ENCODE peak calls at places on chromosome 19, in eight cellular contexts. One of them, this sample, is unnamed. For H3K36me3 and H3K4me1, the result is how much of the 10 kb centered on the place peaks cover.

GRCh38 chr19:54464044-54464623 is 556 bp upstream of the LENG9 start:
- DNase-seq in psoas muscle: peak
- DNase-seq in CD8-positive, alpha-beta memory T cell: peak
- DNase-seq in GM23248: peak
- DNase-seq in SJSA1: peak
- DNase-seq in lung: peak
- DNase-seq in heart right ventricle: peak
- DNase-seq in fibroblast of lung: peak
- DNase-seq in this sample: peak

GRCh38 chr19:27393591-27393990 is 1819.4 kb downstream of the UQCRFS1 start:
- DNase-seq in GM23248: no peak
- DNase-seq in heart right ventricle: no peak
- DNase-seq in CD8-positive, alpha-beta memory T cell: no peak
- DNase-seq in fibroblast of lung: no peak
- DNase-seq in lung: no peak
- DNase-seq in psoas muscle: no peak
- DNase-seq in SJSA1: no peak
- DNase-seq in this sample: no peak

GRCh38 chr19:53880716-53881481 is 1.1 kb upstream of the PRKCG start:
- DNase-seq in psoas muscle: no peak
- DNase-seq in fibroblast of lung: no peak
- DNase-seq in lung: no peak
- DNase-seq in SJSA1: no peak
- DNase-seq in CD8-positive, alpha-beta memory T cell: no peak
- DNase-seq in GM23248: peak
- DNase-seq in heart right ventricle: no peak
- DNase-seq in this sample: no peak

GRCh38 chr19:1690570-1691307 is 38.3 kb upstream of the TCF3 start:
- DNase-seq in GM23248: peak
- DNase-seq in SJSA1: no peak
- DNase-seq in lung: peak
- DNase-seq in heart right ventricle: no peak
- DNase-seq in psoas muscle: no peak
- DNase-seq in fibroblast of lung: no peak
- DNase-seq in CD8-positive, alpha-beta memory T cell: peak
- DNase-seq in this sample: no peak

GRCh38 chr19:12841094-12841493 is 2.8 kb downstream of the MAST1 start:
- DNase-seq in lung: no peak
- DNase-seq in SJSA1: no peak
- DNase-seq in psoas muscle: peak
- DNase-seq in CD8-positive, alpha-beta memory T cell: no peak
- DNase-seq in heart right ventricle: no peak
- DNase-seq in fibroblast of lung: no peak
- DNase-seq in GM23248: peak
- DNase-seq in this sample: no peak

GRCh38 chr19:10096615-10096963 is 5.9 kb downstream of the ANGPTL6 start:
- DNase-seq in fibroblast of lung: no peak
- DNase-seq in SJSA1: no peak
- DNase-seq in CD8-positive, alpha-beta memory T cell: no peak
- DNase-seq in heart right ventricle: no peak
- DNase-seq in lung: no peak
- DNase-seq in GM23248: peak
- DNase-seq in psoas muscle: no peak
- DNase-seq in this sample: no peak

GRCh38 chr19:58559275-58560006 is 1.0 kb upstream of the UBE2M start:
- DNase-seq in GM23248: peak
- DNase-seq in CD8-positive, alpha-beta memory T cell: peak
- DNase-seq in fibroblast of lung: peak
- DNase-seq in lung: peak
- DNase-seq in heart right ventricle: peak
- DNase-seq in SJSA1: peak
- DNase-seq in psoas muscle: peak
- DNase-seq in this sample: peak

GRCh38 chr19:18090545-18091216 is 3.9 kb upstream of the IL12RB1 start:
- DNase-seq in fibroblast of lung: no peak
- DNase-seq in heart right ventricle: no peak
- DNase-seq in CD8-positive, alpha-beta memory T cell: no peak
- DNase-seq in SJSA1: no peak
- DNase-seq in lung: no peak
- DNase-seq in GM23248: peak
- DNase-seq in psoas muscle: no peak
- DNase-seq in this sample: no peak

GRCh38 chr19:12783849-12784393 is 7.4 kb upstream of the JUNB start:
- DNase-seq in SJSA1: no peak
- DNase-seq in GM23248: no peak
- DNase-seq in fibroblast of lung: no peak
- DNase-seq in heart right ventricle: peak
- DNase-seq in lung: peak
- DNase-seq in CD8-positive, alpha-beta memory T cell: peak
- DNase-seq in psoas muscle: peak
- DNase-seq in this sample: peak

DNA sequence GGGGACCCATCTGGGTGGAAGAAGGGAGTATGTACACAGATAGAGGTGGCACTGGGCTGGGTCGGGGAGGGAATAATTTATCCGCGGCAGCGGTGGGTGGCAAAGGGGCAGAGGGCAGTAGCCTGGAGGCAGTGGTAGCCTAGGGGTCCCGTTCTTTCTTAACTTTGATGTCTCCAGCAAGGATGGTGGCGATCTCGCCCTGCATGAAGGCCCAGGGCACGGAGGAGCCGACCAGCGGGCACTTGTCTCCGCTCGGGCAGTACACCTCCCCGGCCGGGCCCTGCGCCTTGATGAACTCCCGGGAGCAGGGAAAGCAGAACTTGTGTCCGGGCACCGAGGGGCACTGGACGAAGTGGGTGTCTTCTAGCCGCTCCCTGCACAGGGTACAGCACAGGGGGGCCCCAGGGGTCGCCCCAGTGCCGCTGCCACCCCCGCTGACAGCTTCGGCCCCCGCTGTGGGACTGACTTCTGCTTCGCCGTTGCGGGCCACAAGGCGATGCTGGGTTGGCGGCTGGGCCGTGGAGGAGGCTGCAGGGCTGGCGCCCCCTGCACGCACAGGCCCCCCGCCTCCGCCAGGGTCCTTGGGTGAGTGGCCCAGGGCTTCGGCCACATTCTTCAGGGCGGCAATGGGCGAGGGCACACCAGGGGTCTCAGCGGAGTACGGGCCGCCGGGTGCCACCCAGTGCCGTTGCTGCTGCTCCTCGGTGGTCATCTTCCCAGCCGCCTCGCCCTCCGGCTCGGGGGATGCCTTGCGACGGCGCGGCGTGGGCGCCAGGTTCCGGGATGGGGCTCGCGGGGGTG is 1.9 kb downstream of the IRF2BP1 start:
- DNase-seq in GM23248: no peak
- DNase-seq in fibroblast of lung: no peak
- DNase-seq in heart right ventricle: no peak
- DNase-seq in lung: peak
- DNase-seq in CD8-positive, alpha-beta memory T cell: no peak
- DNase-seq in psoas muscle: no peak
- DNase-seq in SJSA1: no peak
- DNase-seq in this sample: no peak
- H3K4me3 ChIP-seq in GM23248: peak
- H3K4me3 ChIP-seq in fibroblast of lung: no peak
- H3K4me3 ChIP-seq in heart right ventricle: peak
- H3K4me3 ChIP-seq in lung: no peak
- H3K4me3 ChIP-seq in CD8-positive, alpha-beta memory T cell: no peak
- H3K4me3 ChIP-seq in psoas muscle: peak
- H3K4me3 ChIP-seq in SJSA1: no peak
- H3K4me3 ChIP-seq in this sample: no peak

DNA sequence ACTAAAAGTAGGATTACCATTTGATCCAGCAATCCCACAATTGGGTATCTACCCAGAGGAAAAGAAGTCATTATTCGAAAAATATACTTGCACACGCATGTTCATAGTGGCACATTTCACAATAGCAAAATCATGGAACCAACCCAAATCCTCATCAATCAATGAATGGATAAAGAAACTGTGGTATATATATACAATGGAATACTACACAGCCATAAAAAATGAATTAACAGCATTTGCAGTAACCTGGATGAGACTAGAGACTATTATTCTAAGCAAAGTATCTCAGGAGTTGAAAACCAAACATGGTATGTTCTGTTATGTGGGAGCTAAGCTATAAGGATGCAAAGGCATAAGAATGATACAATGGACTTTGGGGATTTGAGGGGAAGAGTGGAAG is 3.0 kb downstream of the ZNF708 start:
- DNase-seq in GM23248: no peak
- DNase-seq in fibroblast of lung: no peak
- DNase-seq in SJSA1: no peak
- DNase-seq in lung: no peak
- DNase-seq in psoas muscle: no peak
- DNase-seq in heart right ventricle: no peak
- DNase-seq in CD8-positive, alpha-beta memory T cell: no peak
- DNase-seq in this sample: no peak
- H3K36me3 ChIP-seq in GM23248: under half
- H3K36me3 ChIP-seq in fibroblast of lung: under half
- H3K36me3 ChIP-seq in SJSA1: under half
- H3K36me3 ChIP-seq in lung: under half
- H3K36me3 ChIP-seq in psoas muscle: under half
- H3K36me3 ChIP-seq in heart right ventricle: under half
- H3K36me3 ChIP-seq in CD8-positive, alpha-beta memory T cell: under half
- H3K36me3 ChIP-seq in this sample: under half

GRCh38 chr19:55649579-55650557 is 1.9 kb downstream of the CCDC106 start:
- DNase-seq in heart right ventricle: no peak
- DNase-seq in lung: no peak
- DNase-seq in SJSA1: no peak
- DNase-seq in fibroblast of lung: no peak
- DNase-seq in psoas muscle: peak
- DNase-seq in CD8-positive, alpha-beta memory T cell: no peak
- DNase-seq in GM23248: no peak
- DNase-seq in this sample: no peak

GRCh38 chr19:55647732-55648656 is at the start of gene CCDC106:
- DNase-seq in fibroblast of lung: peak
- DNase-seq in heart right ventricle: peak
- DNase-seq in GM23248: peak
- DNase-seq in CD8-positive, alpha-beta memory T cell: peak
- DNase-seq in lung: peak
- DNase-seq in SJSA1: peak
- DNase-seq in psoas muscle: peak
- DNase-seq in this sample: peak

GRCh38 chr19:55650602-55651230 is 2.7 kb downstream of the CCDC106 start:
- DNase-seq in lung: no peak
- DNase-seq in psoas muscle: peak
- DNase-seq in fibroblast of lung: no peak
- DNase-seq in heart right ventricle: no peak
- DNase-seq in SJSA1: no peak
- DNase-seq in CD8-positive, alpha-beta memory T cell: no peak
- DNase-seq in GM23248: no peak
- DNase-seq in this sample: no peak

GRCh38 chr19:55646889-55647731 is 902 bp upstream of the CCDC106 start:
- DNase-seq in fibroblast of lung: no peak
- DNase-seq in SJSA1: no peak
- DNase-seq in psoas muscle: peak
- DNase-seq in GM23248: peak
- DNase-seq in lung: no peak
- DNase-seq in heart right ventricle: no peak
- DNase-seq in CD8-positive, alpha-beta memory T cell: no peak
- DNase-seq in this sample: no peak

DNA sequence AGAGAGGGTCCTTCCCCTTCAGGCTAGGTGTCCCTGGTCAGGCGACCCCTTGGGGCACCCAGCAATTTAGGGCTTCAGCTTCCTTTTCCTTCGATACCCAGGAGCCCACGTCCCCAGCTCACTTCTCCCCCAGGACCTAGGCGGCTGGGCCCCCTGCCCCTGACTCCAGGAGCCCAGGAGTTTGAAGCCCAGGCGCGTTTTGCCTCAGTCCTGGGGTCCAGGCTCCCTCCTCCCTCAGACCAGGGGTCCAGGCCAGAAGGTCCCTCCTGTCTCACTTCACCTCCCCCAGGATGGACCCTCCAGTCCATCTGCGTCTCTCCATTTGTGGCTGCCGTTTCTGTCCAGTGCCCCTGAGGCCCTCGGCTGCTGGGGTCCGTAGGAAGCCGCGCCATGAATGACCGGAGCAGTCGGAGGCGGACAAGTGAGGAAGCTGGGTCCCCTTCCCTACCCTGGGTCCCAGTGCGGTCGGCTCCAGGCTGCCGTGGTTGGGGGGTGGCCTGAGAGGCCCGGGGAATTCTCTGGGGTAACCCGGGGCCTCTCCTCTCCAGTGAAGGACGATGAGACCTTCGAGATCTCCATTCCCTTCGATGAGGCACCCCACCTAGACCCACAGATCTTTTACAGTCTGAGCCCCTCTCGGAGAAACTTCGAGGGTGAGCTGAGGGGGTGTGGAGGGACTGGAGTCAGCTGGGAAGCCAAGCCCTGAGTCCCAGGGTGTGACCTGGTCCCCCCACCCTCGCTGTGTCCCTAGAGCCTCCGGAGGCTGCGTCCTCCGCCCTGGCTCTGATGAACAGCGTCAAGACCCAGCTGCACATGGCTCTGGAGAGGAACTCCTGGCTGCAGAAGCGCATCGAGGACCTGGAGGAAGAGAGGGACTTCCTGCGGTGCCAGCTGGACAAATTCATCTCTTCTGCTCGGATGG is 906 bp downstream of the CCDC106 start:
- DNase-seq in GM23248: peak
- DNase-seq in SJSA1: no peak
- DNase-seq in fibroblast of lung: no peak
- DNase-seq in lung: no peak
- DNase-seq in psoas muscle: peak
- DNase-seq in CD8-positive, alpha-beta memory T cell: no peak
- DNase-seq in heart right ventricle: no peak
- DNase-seq in this sample: no peak
- H3K4me1 ChIP-seq in GM23248: under half
- H3K4me1 ChIP-seq in SJSA1: under half
- H3K4me1 ChIP-seq in fibroblast of lung: under half
- H3K4me1 ChIP-seq in lung: under half
- H3K4me1 ChIP-seq in psoas muscle: under half
- H3K4me1 ChIP-seq in CD8-positive, alpha-beta memory T cell: under half
- H3K4me1 ChIP-seq in heart right ventricle: half or more
- H3K4me1 ChIP-seq in this sample: under half

GRCh38 chr19:33301900-33302174 is 497 bp downstream of the CEBPA start:
- DNase-seq in lung: no peak
- DNase-seq in CD8-positive, alpha-beta memory T cell: no peak
- DNase-seq in SJSA1: no peak
- DNase-seq in psoas muscle: no peak
- DNase-seq in fibroblast of lung: no peak
- DNase-seq in heart right ventricle: no peak
- DNase-seq in GM23248: peak
- DNase-seq in this sample: no peak

GRCh38 chr19:33302175-33302973 is at the start of gene CEBPA:
- DNase-seq in CD8-positive, alpha-beta memory T cell: peak
- DNase-seq in lung: peak
- DNase-seq in fibroblast of lung: peak
- DNase-seq in GM23248: peak
- DNase-seq in psoas muscle: peak
- DNase-seq in heart right ventricle: peak
- DNase-seq in SJSA1: no peak
- DNase-seq in this sample: peak

GRCh38 chr19:33300016-33300981 is 2.0 kb downstream of the CEBPA start:
- DNase-seq in fibroblast of lung: no peak
- DNase-seq in heart right ventricle: peak
- DNase-seq in CD8-positive, alpha-beta memory T cell: no peak
- DNase-seq in SJSA1: no peak
- DNase-seq in GM23248: no peak
- DNase-seq in lung: peak
- DNase-seq in psoas muscle: peak
- DNase-seq in this sample: no peak

GRCh38 chr19:33302974-33303790 is 848 bp upstream of the CEBPA start:
- DNase-seq in heart right ventricle: peak
- DNase-seq in CD8-positive, alpha-beta memory T cell: no peak
- DNase-seq in GM23248: peak
- DNase-seq in psoas muscle: peak
- DNase-seq in fibroblast of lung: peak
- DNase-seq in SJSA1: peak
- DNase-seq in lung: no peak
- DNase-seq in this sample: peak

GRCh38 chr19:33301011-33301899 is 1.1 kb downstream of the CEBPA start:
- DNase-seq in psoas muscle: peak
- DNase-seq in lung: peak
- DNase-seq in CD8-positive, alpha-beta memory T cell: no peak
- DNase-seq in heart right ventricle: no peak
- DNase-seq in GM23248: peak
- DNase-seq in SJSA1: no peak
- DNase-seq in fibroblast of lung: no peak
- DNase-seq in this sample: no peak
- H3K4me3 ChIP-seq in psoas muscle: peak
- H3K4me3 ChIP-seq in lung: peak
- H3K4me3 ChIP-seq in CD8-positive, alpha-beta memory T cell: no peak
- H3K4me3 ChIP-seq in heart right ventricle: peak
- H3K4me3 ChIP-seq in GM23248: peak
- H3K4me3 ChIP-seq in SJSA1: no peak
- H3K4me3 ChIP-seq in fibroblast of lung: no peak
- H3K4me3 ChIP-seq in this sample: peak

This sample was measured in aorta.